ENCODE peak calls at places on chromosomes 6 and 20, in eight cellular contexts. T, O, H, Q, A, U, L and K are unnamed samples.
A peak's percentile ranks its signal among the peaks of the same experiment; 100 is the strongest.

GRCh38 chr6:169799474-169799926 is 48.1 kb downstream of the ERMARD start:
- DNase-seq in L (peak; percentile 95), T (no peak), U (peak; percentile 46), H (no peak), A (no peak), O (no peak), Q (no peak), K (no peak)

GRCh38 chr6:78883651-78884050 is 16.3 kb downstream of the IRAK1BP1 start:
- DNase-seq in A (no peak), H (peak; percentile 53), U (no peak), Q (no peak), O (no peak), L (no peak), T (no peak), K (no peak)

GRCh38 chr6:54846857-54847721 is 518 bp downstream of the FAM83B start:
- DNase-seq in T (no peak), U (no peak), Q (no peak), H (no peak), A (no peak), L (no peak), O (no peak), K (no peak)

GRCh38 chr6:487956-488355 is 96.4 kb downstream of the IRF4 start:
- DNase-seq in O (no peak), Q (no peak), T (no peak), H (no peak), L (no peak), A (no peak), U (no peak), K (no peak)

GRCh38 chr6:41462980-41463930 is 82.9 kb upstream of the FOXP4 start:
- DNase-seq in T (peak; percentile 26), A (peak; percentile 82), Q (peak; percentile 36), U (no peak), H (peak; percentile 68), L (peak; percentile 77), O (peak; percentile 73), K (no peak)

GRCh38 chr20:53226788-53227187 is 254.6 kb downstream of the TSHZ2 start:
- DNase-seq in O (no peak), U (no peak), Q (no peak), L (no peak), H (no peak), A (no peak), T (peak; percentile 93), K (no peak)

GRCh38 chr6:148593130-148593812 is 153.6 kb upstream of the UST start:
- DNase-seq in Q (no peak), T (no peak), L (no peak), U (no peak), H (no peak), O (peak; percentile 47), A (no peak), K (no peak)

GRCh38 chr6:141484726-141485125 is 648.0 kb upstream of the GJE1 start:
- DNase-seq in U (no peak), T (peak; percentile 86), L (peak; percentile 12), O (no peak), Q (no peak), A (no peak), H (no peak), K (no peak)

GRCh38 chr6:43835872-43836419 is 65.9 kb downstream of the VEGFA start:
- DNase-seq in L (no peak), T (no peak), O (no peak), H (no peak), U (no peak), Q (no peak), A (no peak), K (no peak)

GRCh38 chr6:43837501-43837900 is 67.5 kb downstream of the VEGFA start:
- DNase-seq in Q (no peak), H (no peak), T (no peak), O (no peak), L (no peak), U (no peak), A (no peak), K (no peak)

GRCh38 chr6:43836507-43836906 is 66.5 kb downstream of the VEGFA start:
- DNase-seq in H (no peak), U (no peak), A (no peak), O (peak; percentile 22), T (no peak), Q (no peak), L (no peak), K (no peak)

GRCh38 chr6:43840490-43841218 is 70.6 kb downstream of the VEGFA start:
- DNase-seq in Q (no peak), H (no peak), T (no peak), L (no peak), U (no peak), O (peak; percentile 44), A (peak; percentile 32), K (no peak)

DNA sequence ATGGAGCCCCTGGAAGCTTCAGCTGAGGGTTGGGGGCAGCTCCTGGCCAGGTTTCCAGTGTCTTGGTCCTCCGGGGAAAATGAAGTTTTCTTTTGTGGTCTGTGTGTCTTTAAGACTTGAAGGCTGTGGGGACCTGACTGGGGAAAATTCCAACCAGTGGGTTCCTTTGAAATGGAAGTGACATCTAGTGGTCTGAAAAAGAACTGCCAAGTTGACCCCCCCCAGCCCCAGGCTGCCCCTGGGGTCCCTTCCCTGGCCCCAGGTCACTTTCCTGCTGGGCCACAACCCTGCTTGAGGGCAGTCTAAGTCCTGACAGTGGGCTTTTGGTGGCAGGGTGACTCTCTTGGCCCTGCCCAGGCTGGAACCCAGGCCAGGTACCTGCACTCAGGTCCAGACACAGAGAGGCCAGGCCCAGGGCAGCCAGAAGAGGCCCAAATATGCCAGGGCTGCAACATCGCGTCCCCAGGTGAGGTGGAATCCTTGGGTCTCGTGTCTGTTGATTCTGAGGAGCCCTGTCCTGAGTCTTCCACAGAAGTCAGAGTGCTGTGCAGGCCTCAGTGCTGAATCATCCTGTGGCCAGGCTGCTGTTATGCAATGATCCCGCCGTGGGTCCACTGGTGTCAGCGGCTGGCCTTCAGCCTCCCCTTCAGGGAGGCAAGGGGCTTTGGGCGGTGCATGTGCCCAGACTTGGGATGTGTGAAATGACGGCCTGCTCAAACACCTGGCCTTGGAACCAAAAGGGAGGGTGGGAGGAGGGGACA is 68.4 kb downstream of the VEGFA start:
- DNase-seq in A (peak; percentile 76), U (no peak), L (peak; percentile 41), H (peak; percentile 34), T (peak; percentile 16), O (peak; percentile 77), Q (peak; percentile 58), K (no peak)
- TF ChIP-seq CTCF in A (peak; percentile 58), U (no peak), L (peak; percentile 74), H (peak; percentile 39), T (peak; percentile 46), O (peak; percentile 57), Q (peak; percentile 45), K (peak; percentile 22)

GRCh38 chr20:44696315-44696714 is 18.9 kb upstream of the CCN5 start:
- DNase-seq in O (no peak), U (no peak), A (no peak), T (no peak), H (no peak), Q (peak; percentile 52), L (peak; percentile 37), K (no peak)
- TF ChIP-seq CTCF in O (no peak), U (no peak), A (no peak), T (peak; percentile 35), H (no peak), Q (no peak), L (peak; percentile 46), K (no peak)

GRCh38 chr6:163710552-163710951 is 296.0 kb downstream of the QKI start:
- DNase-seq in Q (no peak), U (peak; percentile 87), H (no peak), T (no peak), A (no peak), O (no peak), L (no peak), K (no peak)

GRCh38 chr6:163712981-163713380 is 298.5 kb downstream of the QKI start:
- DNase-seq in O (no peak), U (peak; percentile 76), L (no peak), A (no peak), H (no peak), T (no peak), Q (no peak), K (no peak)

GRCh38 chr6:163712569-163712966 is 298.1 kb downstream of the QKI start:
- DNase-seq in Q (no peak), A (no peak), T (no peak), U (peak; percentile 82), L (no peak), O (no peak), H (no peak), K (no peak)

GRCh38 chr6:163711071-163711470 is 296.6 kb downstream of the QKI start:
- DNase-seq in L (no peak), A (no peak), U (peak; percentile 76), O (no peak), T (no peak), Q (no peak), H (no peak), K (no peak)

DNA sequence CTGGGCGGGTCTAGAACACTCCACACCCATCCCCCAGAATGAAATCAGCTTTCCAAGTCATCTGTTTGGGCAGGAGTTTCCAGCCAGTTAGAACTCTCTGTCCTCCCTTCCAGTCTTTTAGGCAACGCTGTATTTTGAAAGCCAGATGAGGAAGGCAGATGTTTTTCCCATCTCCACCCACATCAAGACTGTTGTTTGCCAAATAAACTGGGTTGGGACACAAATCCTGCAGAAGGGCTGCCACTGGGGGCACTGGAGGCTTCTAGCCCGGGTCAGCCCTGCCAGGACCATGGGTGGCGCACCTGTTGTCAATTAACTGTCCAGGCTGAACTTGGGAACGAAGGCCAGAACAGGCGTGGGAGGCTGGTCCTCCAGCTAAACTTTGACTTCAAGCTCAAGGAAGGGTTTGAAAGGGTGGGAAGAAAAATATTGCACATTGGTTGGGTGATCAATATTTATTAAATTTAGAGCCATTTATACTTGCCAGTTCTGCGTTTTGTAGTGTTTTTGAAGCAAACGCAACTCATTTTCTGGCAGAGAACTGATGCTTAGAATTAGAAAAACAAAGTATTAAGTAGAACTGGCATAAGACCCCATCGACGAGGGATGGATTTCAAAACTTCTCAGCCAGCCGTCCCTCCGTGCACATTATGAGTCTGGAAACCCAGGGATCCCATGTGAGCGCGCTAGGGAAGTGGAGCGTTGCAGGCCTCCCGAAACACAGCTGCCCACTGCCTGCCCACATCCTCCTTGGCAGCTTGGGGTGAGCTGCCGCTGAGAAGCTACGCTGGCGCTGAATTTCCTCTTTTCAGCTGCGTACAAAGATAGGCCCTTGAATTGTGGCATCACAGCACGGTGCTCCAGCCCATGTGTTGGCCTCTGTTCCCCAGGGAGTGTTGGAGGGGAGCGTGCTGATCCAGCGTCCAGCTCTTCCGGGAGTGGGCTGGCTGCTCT is 297.4 kb downstream of the QKI start:
- DNase-seq in Q (no peak), L (peak; percentile 11), A (no peak), H (no peak), O (no peak), T (no peak), U (peak; percentile 97), K (no peak)
- TF ChIP-seq CTCF in Q (no peak), L (peak; percentile 9), A (no peak), H (no peak), O (no peak), T (no peak), U (no peak), K (no peak)

GRCh38 chr20:33673411-33674293 is 576 bp downstream of the NECAB3 start:
- DNase-seq in O (peak; percentile 37), L (no peak), Q (no peak), U (no peak), T (peak; percentile 6), A (no peak), H (no peak), K (no peak)

GRCh38 chr20:33675127-33675954 is 1.1 kb upstream of the NECAB3 start:
- DNase-seq in T (no peak), A (peak; percentile 41), U (peak; percentile 84), H (no peak), L (no peak), O (no peak), Q (no peak), K (no peak)

GRCh38 chr20:33676121-33676520 is 1.9 kb upstream of the NECAB3 start:
- DNase-seq in L (no peak), H (no peak), U (peak; percentile 86), O (no peak), A (no peak), T (peak; percentile 5), Q (no peak), K (no peak)

GRCh38 chr20:33673115-33673410 is 1.2 kb downstream of the NECAB3 start:
- DNase-seq in L (no peak), O (no peak), A (no peak), U (no peak), H (no peak), T (peak; percentile 5), Q (no peak), K (no peak)

DNA sequence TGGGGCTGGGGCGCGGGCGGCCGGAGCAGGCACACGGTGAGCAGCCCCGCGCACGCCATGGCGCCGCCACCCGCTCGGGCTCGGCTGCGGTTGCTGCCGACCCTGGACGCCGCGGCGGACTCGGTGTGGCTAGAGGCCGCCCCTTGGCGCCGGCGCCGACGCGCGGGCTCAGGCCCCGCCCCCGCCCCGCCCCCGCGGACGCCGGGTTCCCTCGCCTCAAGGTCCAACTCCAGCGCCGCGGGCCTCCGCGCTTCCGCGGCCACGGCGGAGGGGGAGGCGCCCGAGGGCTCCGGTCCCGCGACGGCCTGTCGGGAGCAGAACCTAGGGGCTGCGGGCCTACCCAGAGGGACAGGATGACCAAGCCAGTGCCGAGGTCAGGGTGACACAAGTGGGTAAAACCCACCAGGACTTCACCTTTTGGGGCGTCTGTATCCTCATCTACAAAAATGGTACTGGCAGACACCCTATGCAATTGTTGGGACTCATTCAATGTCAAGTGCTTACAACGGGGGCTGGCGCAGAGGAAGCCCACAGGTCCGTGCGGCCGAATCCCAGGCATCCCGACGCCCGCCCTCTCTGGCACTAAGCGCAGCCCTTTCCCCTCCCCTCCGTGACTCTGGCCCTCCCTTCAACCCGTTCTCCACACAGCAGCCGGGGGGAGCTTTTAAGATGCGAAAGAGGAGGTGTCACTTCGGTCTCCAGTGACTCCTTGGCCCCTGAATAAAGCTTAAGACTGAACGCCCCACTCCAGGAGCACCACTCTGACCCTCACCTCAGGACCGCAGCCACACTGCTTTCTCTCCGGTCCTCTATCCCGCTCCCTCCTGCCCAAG is at the start of gene NECAB3:
- DNase-seq in L (peak; percentile 82), U (peak; percentile 96), A (peak; percentile 67), T (peak; percentile 82), Q (peak; percentile 54), O (peak; percentile 60), H (peak; percentile 67), K (peak; percentile 73)
- TF ChIP-seq CTCF in L (peak; percentile 57), U (no peak), A (no peak), T (no peak), Q (no peak), O (no peak), H (no peak), K (no peak)